ENCODE peak calls at places on chromosomes 13 and 19, in six cellular contexts. A, D, E, Q, I and V are unnamed samples.

GRCh38 chr13:109919715-109920375 is 133.5 kb upstream of the IRS2 start:
- DNase-seq in A (no peak), D (peak; percentile 34), E (no peak), Q (no peak), I (no peak), V (no peak)

GRCh38 chr19:50300814-50301606 is 28.2 kb downstream of the KCNC3 start:
- DNase-seq in A (no peak), D (peak; percentile 79), E (no peak), Q (peak; percentile 49), I (no peak), V (no peak)

GRCh38 chr13:30704596-30704995 is 30.7 kb upstream of the ALOX5AP start:
- DNase-seq in A (no peak), D (no peak), E (no peak), Q (no peak), I (no peak), V (no peak)

GRCh38 chr19:41431426-41432386 is 4.5 kb upstream of the B3GNT8 start:
- DNase-seq in A (no peak), D (peak; percentile 31), E (no peak), Q (peak; percentile 44), I (peak; percentile 14), V (no peak)

GRCh38 chr19:10389863-10390262 is 9.5 kb upstream of the TYK2 start:
- DNase-seq in A (peak; percentile 68), D (no peak), E (no peak), Q (no peak), I (no peak), V (no peak)

GRCh38 chr19:42176990-42177685 is 40.3 kb downstream of the DEDD2 start:
- DNase-seq in A (peak; percentile 79), D (peak; percentile 76), E (no peak), Q (peak; percentile 83), I (no peak), V (peak; percentile 83)

GRCh38 chr19:31054430-31054829 is 294.8 kb downstream of the TSHZ3 start:
- DNase-seq in A (peak; percentile 88), D (peak; percentile 83), E (peak; percentile 70), Q (peak; percentile 80), I (peak; percentile 8), V (peak; percentile 40)

GRCh38 chr19:571127-571974 is 1.0 kb upstream of the BSG start:
- DNase-seq in A (peak; percentile 72), D (peak; percentile 35), E (no peak), Q (peak; percentile 81), I (peak; percentile 87), V (peak; percentile 56)

GRCh38 chr13:35160921-35161320 is 218.9 kb downstream of the NBEA start:
- DNase-seq in A (no peak), D (no peak), E (no peak), Q (no peak), I (no peak), V (no peak)

GRCh38 chr13:68304287-68304893 is 1074.3 kb upstream of the PCDH9 start:
- DNase-seq in A (no peak), D (no peak), E (no peak), Q (peak; percentile 40), I (no peak), V (peak; percentile 5)

GRCh38 chr13:106104281-106104901 is 431.1 kb downstream of the EFNB2 start:
- DNase-seq in A (no peak), D (peak; percentile 91), E (no peak), Q (peak; percentile 79), I (peak; percentile 64), V (peak; percentile 42)

GRCh38 chr13:94548382-94549240 is 47.3 kb downstream of the TGDS start:
- DNase-seq in A (peak; percentile 81), D (peak; percentile 29), E (peak; percentile 50), Q (peak; percentile 61), I (no peak), V (no peak)

GRCh38 chr19:1000095-1000494 is at the start of gene GRIN3B:
- DNase-seq in A (peak; percentile 86), D (peak; percentile 40), E (no peak), Q (peak; percentile 51), I (peak; percentile 54), V (peak; percentile 60)

GRCh38 chr19:5695649-5696195 is 5.6 kb downstream of the RPL36 start:
- DNase-seq in A (peak; percentile 50), D (no peak), E (no peak), Q (no peak), I (no peak), V (no peak)

GRCh38 chr13:94121686-94122085 is 357.8 kb downstream of the DCT start:
- DNase-seq in A (no peak), D (peak; percentile 86), E (no peak), Q (peak; percentile 58), I (no peak), V (no peak)

GRCh38 chr19:16273005-16273404 is 51.6 kb upstream of the KLF2 start:
- DNase-seq in A (no peak), D (no peak), E (no peak), Q (no peak), I (no peak), V (no peak)

GRCh38 chr19:33324628-33325027 is 22.3 kb upstream of the CEBPA start:
- DNase-seq in A (no peak), D (no peak), E (no peak), Q (no peak), I (no peak), V (no peak)

DNA sequence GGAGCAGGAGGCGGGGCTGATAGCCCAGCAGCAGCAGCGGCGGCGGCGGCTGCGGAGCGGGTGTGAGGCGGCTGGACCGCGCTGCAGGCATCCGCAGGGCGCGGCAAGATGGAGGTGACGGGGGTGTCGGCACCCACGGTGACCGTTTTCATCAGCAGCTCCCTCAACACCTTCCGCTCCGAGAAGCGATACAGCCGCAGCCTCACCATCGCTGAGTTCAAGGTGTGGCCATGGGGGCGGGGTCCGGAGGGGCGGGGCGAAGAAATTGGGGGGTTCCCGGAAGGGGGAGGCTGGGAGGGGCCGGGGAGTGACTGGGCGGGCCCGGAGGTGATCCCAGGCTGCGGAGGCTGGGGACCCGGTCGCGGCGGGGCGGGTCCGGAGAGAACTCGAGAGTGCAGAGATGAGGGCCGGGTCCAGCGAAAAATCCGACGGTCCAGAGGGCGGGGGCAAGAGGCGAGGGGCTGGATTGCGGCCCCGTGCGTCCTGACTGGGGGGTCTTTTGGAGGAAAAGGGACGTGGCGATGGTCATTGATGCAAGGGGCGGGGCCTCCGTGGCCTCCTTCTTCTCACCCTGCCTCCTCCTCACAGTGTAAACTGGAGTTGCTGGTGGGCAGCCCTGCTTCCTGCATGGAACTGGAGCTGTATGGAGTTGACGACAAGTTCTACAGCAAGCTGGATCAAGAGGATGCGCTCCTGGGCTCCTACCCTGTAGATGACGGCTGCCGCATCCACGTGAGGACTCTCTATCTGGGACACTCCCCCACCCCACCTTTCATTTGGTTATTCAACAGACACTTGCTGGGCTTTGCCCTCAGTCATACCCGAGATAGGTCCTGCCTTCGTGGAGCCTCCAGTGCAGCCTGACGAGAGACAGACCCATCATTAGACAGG is at the start of gene TBCB:
- DNase-seq in A (no peak), D (peak; percentile 28), E (no peak), Q (peak; percentile 57), I (no peak), V (no peak)
- H3K18ac ChIP-seq in A (peak within 1 kb of the TSS; percentile 72), D (peak within 1 kb of the TSS; percentile 35), E (peak within 1 kb of the TSS; percentile 90), Q (peak within 1 kb of the TSS; percentile 93), I (peak within 1 kb of the TSS; percentile 67), V (peak within 1 kb of the TSS; percentile 97)

DNA sequence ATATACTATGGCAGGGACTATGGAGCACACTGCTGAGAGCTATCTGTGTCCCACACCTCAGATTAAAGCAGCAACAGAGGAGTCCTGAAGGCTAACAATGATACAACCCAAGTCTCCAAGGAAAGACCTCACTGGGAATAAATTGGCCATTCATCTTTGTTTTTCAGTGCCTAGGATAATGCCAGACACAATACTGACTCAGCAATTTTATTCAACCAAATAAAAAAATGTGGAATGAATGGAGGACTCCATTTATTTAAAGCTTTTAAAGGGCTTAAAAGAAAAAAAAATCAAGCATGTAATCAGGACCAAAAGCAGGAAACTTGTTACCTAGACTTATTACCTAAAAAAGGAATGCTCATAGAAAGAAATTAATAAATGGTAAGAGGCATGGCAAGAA is 960.5 kb downstream of the PCDH17 start:
- DNase-seq in A (no peak), D (no peak), E (no peak), Q (no peak), I (no peak), V (no peak)
- H3K27me3 ChIP-seq in A (no peaks in the 10 kb centered on the region), D (no peaks in the 10 kb centered on the region), E (no peaks in the 10 kb centered on the region), Q (no peaks in the 10 kb centered on the region), I (no peaks in the 10 kb centered on the region), V (no peaks in the 10 kb centered on the region)

DNA sequence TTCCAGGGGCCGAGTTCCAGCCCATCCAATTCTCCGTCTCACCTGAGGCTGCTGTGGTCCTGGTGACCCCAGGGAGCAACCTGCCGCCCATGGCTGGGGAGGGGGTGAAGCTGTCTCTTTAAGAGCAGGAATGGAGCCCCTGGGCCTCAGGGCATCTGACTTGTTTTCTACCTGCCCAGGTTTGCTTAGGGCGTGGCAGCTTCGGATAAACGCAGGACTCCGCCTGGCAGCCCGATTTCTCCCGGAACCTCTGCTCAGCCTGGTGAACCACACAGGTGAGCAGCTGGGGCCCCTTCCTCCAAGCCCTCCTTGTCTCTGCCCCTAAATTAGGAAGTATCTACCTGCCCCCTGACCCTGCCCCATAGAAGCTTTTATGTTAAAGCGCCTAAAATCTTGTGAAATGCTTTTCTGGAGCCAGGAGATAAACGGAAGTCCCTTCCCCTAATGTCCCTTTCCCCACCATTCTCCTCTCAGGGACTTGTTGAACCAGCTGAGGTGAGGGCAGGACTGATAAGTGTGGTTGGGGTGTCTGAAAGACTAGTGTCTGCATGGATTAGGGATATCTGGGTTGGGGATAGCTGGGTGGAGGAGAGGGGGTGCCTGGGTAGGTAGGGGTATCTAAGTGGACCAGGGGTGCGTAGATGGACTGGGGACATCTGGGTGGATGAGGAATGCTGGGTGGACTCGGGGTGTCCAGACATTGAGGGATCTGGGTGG is 620 bp downstream of the FXYD3 start:
- DNase-seq in A (no peak), D (no peak), E (no peak), Q (no peak), I (no peak), V (no peak)
- H2AFZ ChIP-seq in A (no peak overlapping the region), D (no peak overlapping the region), E (no peak overlapping the region), Q (no peak overlapping the region), I (no peak overlapping the region), V (no peak overlapping the region)

DNA sequence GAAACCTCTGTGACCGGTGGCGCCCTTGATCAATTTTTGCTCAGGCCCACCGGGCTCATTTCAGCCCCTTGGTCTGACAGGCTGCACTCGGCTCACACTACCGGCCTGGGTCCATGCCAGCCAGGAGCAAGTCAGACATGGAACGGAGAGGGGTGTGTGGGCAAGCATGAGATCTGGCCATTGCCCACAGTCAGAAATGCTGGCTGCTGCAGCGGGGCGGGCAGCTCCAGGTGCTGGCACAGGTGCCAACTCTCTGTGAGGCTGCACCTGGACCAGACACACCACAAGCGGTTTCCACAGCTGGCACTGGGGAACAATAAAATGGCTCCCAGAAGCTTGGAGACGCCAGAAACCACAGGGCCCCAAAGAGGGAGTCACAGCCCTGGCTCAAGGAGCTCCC is 43.6 kb upstream of the LPAR6 start:
- DNase-seq in A (no peak), D (no peak), E (no peak), Q (no peak), I (no peak), V (no peak)
- H3K18ac ChIP-seq in A (no peak overlapping the region), D (no peak overlapping the region), E (no peak overlapping the region), Q (no peak overlapping the region), I (no peak overlapping the region), V (no peak overlapping the region)

GRCh38 chr19:7500811-7501450 is 12.1 kb upstream of the PEX11G start:
- DNase-seq in A (peak; percentile 89), D (peak; percentile 46), E (peak; percentile 60), Q (peak; percentile 45), I (no peak), V (peak; percentile 75)
- H3K27me3 ChIP-seq in A (peaks cover 3% of the 10 kb centered on the region), D (peaks cover 28% of the 10 kb centered on the region), E (peaks cover 1% of the 10 kb centered on the region), Q (peaks cover 49% of the 10 kb centered on the region), I (peaks cover 7% of the 10 kb centered on the region), V (peaks cover 13% of the 10 kb centered on the region)

DNA sequence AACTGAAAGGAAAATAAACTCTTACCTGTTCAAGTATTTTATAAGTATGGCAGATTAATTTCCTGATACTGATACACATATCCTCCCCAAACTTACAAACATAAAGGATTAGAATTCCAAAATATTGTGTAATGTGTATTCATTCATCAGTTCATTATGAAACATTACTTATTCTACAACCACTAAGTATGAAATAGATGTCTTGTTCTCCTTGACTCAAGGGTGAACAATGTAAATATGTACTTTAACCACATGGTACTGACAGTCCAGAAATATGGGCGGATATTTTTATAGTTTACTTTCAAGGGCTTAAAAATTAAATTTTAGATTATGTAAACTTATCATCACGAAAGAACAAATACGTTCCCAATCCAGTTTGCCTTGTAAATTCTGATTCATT is 334.0 kb downstream of the LIG4 start:
- DNase-seq in A (no peak), D (peak; percentile 76), E (no peak), Q (no peak), I (no peak), V (no peak)
- H2AFZ ChIP-seq in A (no peak overlapping the region), D (no peak overlapping the region), E (no peak overlapping the region), Q (no peak overlapping the region), I (no peak overlapping the region), V (no peak overlapping the region)